ENCODE peak calls at places on chromosomes 7 and 10, in six cellular contexts. N, Z, W, P, U and K are unnamed samples.

GRCh38 chr7:15485431-15485830 is 76.4 kb downstream of the AGMO start:
- DNase-seq in N (no peak), Z (no peak), W (no peak), P (no peak), U (no peak), K (no peak)

GRCh38 chr7:27697861-27698430 is 35.3 kb upstream of the HIBADH start:
- DNase-seq in N (peak; percentile 10), Z (peak; percentile 34), W (no peak), P (no peak), U (no peak), K (no peak)

GRCh38 chr7:34096135-34096775 is 190.9 kb downstream of the BMPER start:
- DNase-seq in N (peak; percentile 23), Z (peak; percentile 78), W (peak; percentile 65), P (no peak), U (no peak), K (no peak)

GRCh38 chr10:122051609-122052385 is 62.8 kb downstream of the TACC2 start:
- DNase-seq in N (peak; percentile 55), Z (peak; percentile 40), W (no peak), P (peak; percentile 70), U (no peak), K (peak; percentile 88)

GRCh38 chr10:60733826-60734225 is 44.5 kb upstream of the CDK1 start:
- DNase-seq in N (no peak), Z (no peak), W (no peak), P (no peak), U (no peak), K (no peak)

GRCh38 chr7:37052673-37053072 is 328.4 kb upstream of the AOAH start:
- DNase-seq in N (no peak), Z (no peak), W (no peak), P (peak; percentile 62), U (no peak), K (no peak)

GRCh38 chr10:63414481-63415260 is 51.1 kb downstream of the JMJD1C start:
- DNase-seq in N (no peak), Z (no peak), W (no peak), P (no peak), U (no peak), K (no peak)

GRCh38 chr7:93931655-93932054 is 10.1 kb downstream of the GNG11 start:
- DNase-seq in N (no peak), Z (no peak), W (no peak), P (no peak), U (no peak), K (no peak)

GRCh38 chr10:3828404-3829192 is 43.6 kb upstream of the KLF6 start:
- DNase-seq in N (peak; percentile 46), Z (no peak), W (no peak), P (peak; percentile 38), U (no peak), K (no peak)

GRCh38 chr10:11604742-11605650 is 6.5 kb downstream of the USP6NL start:
- DNase-seq in N (no peak), Z (no peak), W (no peak), P (no peak), U (no peak), K (no peak)

GRCh38 chr10:12868229-12868628 is 133.3 kb downstream of the CCDC3 start:
- DNase-seq in N (no peak), Z (no peak), W (no peak), P (no peak), U (no peak), K (no peak)

GRCh38 chr7:36601596-36601995 is 122.7 kb downstream of the AOAH start:
- DNase-seq in N (no peak), Z (no peak), W (no peak), P (no peak), U (no peak), K (no peak)

GRCh38 chr10:129136866-129137415 is 330.1 kb upstream of the MGMT start:
- DNase-seq in N (no peak), Z (no peak), W (no peak), P (no peak), U (no peak), K (no peak)
- TF ChIP-seq CTCF in N (no peak), Z (no peak), W (no peak), P (no peak), U (no peak), K (no peak)

DNA sequence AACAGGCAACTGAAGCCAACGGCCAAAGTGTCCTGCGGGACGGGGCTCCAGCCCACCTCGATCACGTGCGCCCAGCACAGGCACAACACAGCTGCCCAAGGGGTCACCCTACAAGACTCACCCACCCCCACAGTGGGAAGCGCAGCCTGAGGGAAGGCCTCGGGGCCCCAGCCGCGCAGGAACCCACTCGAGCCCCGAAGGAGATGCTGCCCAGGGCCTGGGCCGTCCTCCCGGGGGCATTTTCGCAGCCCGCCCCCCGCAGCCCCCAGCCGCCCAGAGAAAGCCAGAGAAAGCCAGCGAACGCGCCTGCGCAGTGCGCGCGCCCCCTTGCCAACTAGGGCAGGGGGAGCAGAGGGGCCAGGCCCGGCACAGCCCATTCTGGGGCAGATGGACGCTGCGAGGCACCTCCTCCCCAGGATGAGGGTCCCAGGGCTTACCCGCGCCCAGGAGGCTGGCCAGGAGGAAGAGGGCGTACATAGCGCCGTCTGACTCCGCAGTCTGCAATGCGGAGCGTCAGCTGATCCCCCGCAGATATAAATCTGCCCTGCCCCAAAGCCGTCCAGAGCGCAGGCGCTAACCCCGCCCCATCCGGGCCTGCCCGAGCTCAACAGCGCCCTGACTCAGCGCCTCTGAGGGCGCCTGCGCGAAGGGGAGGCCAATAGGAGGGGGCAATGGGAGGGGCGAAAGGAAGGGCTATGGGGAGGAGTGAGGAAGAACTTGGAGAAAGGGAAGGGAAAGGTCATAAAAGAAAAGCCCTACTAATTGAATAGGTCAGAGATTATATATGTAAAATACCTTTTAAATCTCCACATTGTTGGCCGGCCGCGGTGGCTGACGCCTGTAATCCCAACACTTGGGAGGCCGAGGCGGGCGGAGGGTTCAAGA is at the start of gene PSAP:
- DNase-seq in N (peak; percentile 99), Z (peak; percentile 98), W (peak; percentile 99), P (peak; percentile 100), U (peak; percentile 98), K (peak; percentile 100)
- TF ChIP-seq CTCF in N (no peak), Z (no peak), W (no peak), P (no peak), U (no peak), K (no peak)

GRCh38 chr7:64887756-64888508 is 15.1 kb upstream of the ZNF273 start:
- DNase-seq in N (no peak), Z (no peak), W (no peak), P (no peak), U (peak; percentile 27), K (peak; percentile 76)
- TF ChIP-seq CTCF in N (peak; percentile 54), Z (no peak), W (peak; percentile 59), P (no peak), U (peak; percentile 73), K (peak; percentile 45)

DNA sequence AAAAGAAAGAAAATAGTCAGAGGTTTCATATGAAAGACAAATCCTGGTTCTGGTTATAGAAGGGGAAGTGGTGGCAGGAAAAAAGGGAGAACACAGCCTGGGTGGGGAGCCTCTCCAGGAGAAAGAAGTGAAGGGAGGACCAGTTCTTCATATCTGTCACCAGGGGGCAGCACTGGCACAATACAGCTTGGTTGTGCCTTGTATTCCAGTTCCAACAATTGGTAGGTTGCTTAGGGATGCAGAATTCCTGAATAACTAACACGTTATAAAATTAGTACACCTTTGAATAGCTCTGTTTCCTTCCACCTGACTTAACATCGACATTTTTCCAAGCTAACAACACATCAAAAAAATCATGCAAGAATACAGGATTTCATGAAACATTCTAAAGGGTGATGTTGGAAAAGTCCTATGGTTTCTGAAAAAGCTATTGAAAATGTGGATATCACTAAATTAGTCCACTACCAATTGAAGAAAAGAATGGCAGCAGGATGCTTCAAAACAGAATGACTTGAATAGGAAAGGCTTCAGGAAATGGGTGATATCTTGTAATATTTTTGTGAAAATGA is 52.9 kb downstream of the CYP26A1 start:
- DNase-seq in N (no peak), Z (no peak), W (no peak), P (no peak), U (no peak), K (no peak)
- TF ChIP-seq CTCF in N (no peak), Z (no peak), W (no peak), P (peak; percentile 14), U (no peak), K (peak; percentile 42)

GRCh38 chr10:89454561-89455347 is 40.4 kb downstream of the IFIT5 start:
- DNase-seq in N (no peak), Z (no peak), W (no peak), P (no peak), U (no peak), K (no peak)
- TF ChIP-seq CTCF in N (no peak), Z (no peak), W (no peak), P (no peak), U (no peak), K (peak; percentile 17)

DNA sequence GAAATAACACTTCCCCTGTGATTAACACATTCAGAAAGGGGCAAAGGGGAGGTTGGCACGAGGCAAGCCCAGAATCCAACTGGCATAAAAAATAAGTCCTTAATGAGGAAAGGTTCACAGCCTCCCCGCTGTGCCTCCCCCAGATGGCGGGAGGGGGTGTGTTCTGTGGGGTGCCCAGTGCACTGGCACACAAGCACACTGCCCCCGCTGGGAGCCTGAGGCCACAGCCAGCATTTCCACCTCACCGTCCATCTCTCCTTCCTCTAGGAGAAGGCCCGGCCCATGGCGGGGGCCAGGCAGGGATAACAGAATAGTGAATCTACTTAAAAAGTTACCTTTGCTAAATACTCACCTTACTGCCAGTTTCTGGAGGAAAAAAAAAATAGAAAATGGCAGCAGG is 43.2 kb downstream of the PRKAG2 start:
- DNase-seq in N (no peak), Z (no peak), W (no peak), P (no peak), U (no peak), K (no peak)
- TF ChIP-seq CTCF in N (no peak), Z (no peak), W (no peak), P (no peak), U (no peak), K (no peak)

DNA sequence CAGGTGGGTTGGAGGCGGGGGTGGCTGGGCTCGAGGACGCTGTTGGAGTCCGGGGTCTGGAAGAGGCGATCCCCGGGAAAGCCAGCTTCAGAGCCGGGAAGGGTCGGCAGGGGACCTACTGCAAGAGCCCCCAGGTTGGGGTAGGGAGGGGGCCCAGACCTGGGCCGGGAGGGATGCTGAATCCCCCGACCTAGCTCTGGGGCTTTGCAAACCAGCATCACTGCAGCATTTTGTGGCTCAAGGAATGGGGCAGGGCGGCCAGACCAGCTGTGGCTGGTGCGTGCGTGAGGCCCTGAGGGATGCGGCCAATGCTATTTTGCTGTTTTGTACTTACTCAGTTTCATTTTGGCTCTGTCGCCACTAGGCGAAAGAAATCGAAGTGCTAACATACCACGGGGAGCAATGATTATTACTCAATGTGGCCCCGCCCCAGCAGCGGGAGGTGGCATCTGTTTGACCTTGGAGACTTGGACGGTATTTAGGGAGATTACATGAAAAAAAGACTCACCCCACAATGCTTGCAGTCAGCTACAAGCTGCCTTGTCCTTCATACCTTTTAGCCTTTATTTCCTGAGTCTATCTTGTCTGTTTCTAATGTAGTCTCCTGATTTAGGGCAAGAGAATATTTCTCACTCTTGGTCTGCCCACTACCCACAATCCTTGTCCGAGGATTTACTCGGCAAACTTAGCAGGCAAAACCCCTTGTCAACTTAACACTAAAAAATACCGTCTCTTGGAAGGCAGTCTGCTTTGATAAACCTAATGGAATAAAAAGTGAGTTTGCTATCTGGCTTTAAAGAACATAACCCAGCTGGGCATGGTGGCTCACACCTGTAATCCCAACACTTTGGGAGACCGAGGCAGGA is 16.2 kb downstream of the HSPB1 start:
- DNase-seq in N (peak; percentile 70), Z (peak; percentile 88), W (peak; percentile 72), P (peak; percentile 89), U (peak; percentile 43), K (peak; percentile 88)
- TF ChIP-seq CTCF in N (peak; percentile 46), Z (no peak), W (peak; percentile 54), P (no peak), U (peak; percentile 36), K (peak; percentile 53)